ENCODE peak calls at places on chromosomes 6 and 20, in four cellular contexts. One of them, this sample, is unnamed. For H3K4me1 and H3K9me3, the result is how much of the 10 kb centered on the place peaks cover.

GRCh38 chr20:58583141-58583540 is 67.9 kb upstream of the APCDD1L start:
- DNase-seq in CD8-positive, alpha-beta memory T cell: no peak
- DNase-seq in heart left ventricle: no peak
- DNase-seq in tibial artery: peak
- DNase-seq in this sample: no peak

GRCh38 chr20:31677553-31678260 is 40.0 kb downstream of the COX4I2 start:
- DNase-seq in CD8-positive, alpha-beta memory T cell: no peak
- DNase-seq in heart left ventricle: no peak
- DNase-seq in tibial artery: no peak
- DNase-seq in this sample: no peak

GRCh38 chr20:48633620-48634257 is 194.1 kb downstream of the PREX1 start:
- DNase-seq in CD8-positive, alpha-beta memory T cell: no peak
- DNase-seq in heart left ventricle: no peak
- DNase-seq in tibial artery: no peak
- DNase-seq in this sample: no peak

GRCh38 chr20:47125553-47126373 is 230.7 kb downstream of the ZMYND8 start:
- DNase-seq in CD8-positive, alpha-beta memory T cell: no peak
- DNase-seq in heart left ventricle: peak
- DNase-seq in tibial artery: no peak
- DNase-seq in this sample: no peak

GRCh38 chr6:118934461-118935330 is at the start of gene MCM9:
- DNase-seq in CD8-positive, alpha-beta memory T cell: peak
- DNase-seq in heart left ventricle: peak
- DNase-seq in tibial artery: peak
- DNase-seq in this sample: peak

GRCh38 chr6:24321538-24322162 is 36.2 kb downstream of the DCDC2 start:
- DNase-seq in CD8-positive, alpha-beta memory T cell: no peak
- DNase-seq in heart left ventricle: no peak
- DNase-seq in tibial artery: no peak
- DNase-seq in this sample: no peak

GRCh38 chr20:48823476-48823875 is 4.3 kb downstream of the PREX1 start:
- DNase-seq in CD8-positive, alpha-beta memory T cell: no peak
- DNase-seq in heart left ventricle: no peak
- DNase-seq in tibial artery: no peak
- DNase-seq in this sample: no peak

GRCh38 chr6:45896783-45897441 is 118.7 kb downstream of the CLIC5 start:
- DNase-seq in CD8-positive, alpha-beta memory T cell: no peak
- DNase-seq in heart left ventricle: no peak
- DNase-seq in tibial artery: peak
- DNase-seq in this sample: no peak

GRCh38 chr20:49843139-49843538 is 30.5 kb downstream of the SLC9A8 start:
- DNase-seq in CD8-positive, alpha-beta memory T cell: no peak
- DNase-seq in heart left ventricle: no peak
- DNase-seq in tibial artery: no peak
- DNase-seq in this sample: no peak

GRCh38 chr6:48048460-48049146 is 62.4 kb downstream of the PTCHD4 start:
- DNase-seq in CD8-positive, alpha-beta memory T cell: no peak
- DNase-seq in heart left ventricle: no peak
- DNase-seq in tibial artery: no peak
- DNase-seq in this sample: no peak

GRCh38 chr6:81938014-81938761 is 185.7 kb upstream of the TENT5A start:
- DNase-seq in CD8-positive, alpha-beta memory T cell: no peak
- DNase-seq in heart left ventricle: no peak
- DNase-seq in tibial artery: no peak
- DNase-seq in this sample: no peak

GRCh38 chr6:167574431-167575097 is 249.7 kb downstream of the TTLL2 start:
- DNase-seq in CD8-positive, alpha-beta memory T cell: no peak
- DNase-seq in heart left ventricle: peak
- DNase-seq in tibial artery: peak
- DNase-seq in this sample: no peak

GRCh38 chr6:163389354-163389753 is 25.2 kb upstream of the QKI start:
- DNase-seq in CD8-positive, alpha-beta memory T cell: no peak
- DNase-seq in heart left ventricle: no peak
- DNase-seq in tibial artery: no peak
- DNase-seq in this sample: no peak

GRCh38 chr6:36827261-36828079 is 11.8 kb downstream of the CPNE5 start:
- DNase-seq in CD8-positive, alpha-beta memory T cell: no peak
- DNase-seq in heart left ventricle: peak
- DNase-seq in tibial artery: peak
- DNase-seq in this sample: no peak

GRCh38 chr6:15793826-15794225 is 131.0 kb upstream of the DTNBP1 start:
- DNase-seq in CD8-positive, alpha-beta memory T cell: no peak
- DNase-seq in heart left ventricle: no peak
- DNase-seq in tibial artery: no peak
- DNase-seq in this sample: no peak

GRCh38 chr6:22442826-22443225 is 126.5 kb upstream of the HDGFL1 start:
- DNase-seq in CD8-positive, alpha-beta memory T cell: no peak
- DNase-seq in heart left ventricle: no peak
- DNase-seq in tibial artery: no peak
- DNase-seq in this sample: no peak

GRCh38 chr6:67608099-67608749 is 1026.9 kb upstream of the ADGRB3 start:
- DNase-seq in CD8-positive, alpha-beta memory T cell: no peak
- DNase-seq in heart left ventricle: no peak
- DNase-seq in tibial artery: no peak
- DNase-seq in this sample: no peak

GRCh38 chr6:38393986-38394385 is 245.7 kb downstream of the BTBD9 start:
- DNase-seq in CD8-positive, alpha-beta memory T cell: no peak
- DNase-seq in heart left ventricle: no peak
- DNase-seq in tibial artery: no peak
- DNase-seq in this sample: no peak

GRCh38 chr6:33620584-33621395 is at the start of gene ITPR3:
- DNase-seq in CD8-positive, alpha-beta memory T cell: peak
- DNase-seq in heart left ventricle: peak
- DNase-seq in tibial artery: peak
- DNase-seq in this sample: peak

GRCh38 chr20:24665196-24665595 is 195.8 kb downstream of the SYNDIG1 start:
- DNase-seq in CD8-positive, alpha-beta memory T cell: no peak
- DNase-seq in heart left ventricle: no peak
- DNase-seq in tibial artery: no peak
- DNase-seq in this sample: no peak

GRCh38 chr20:47310729-47311128 is 45.8 kb downstream of the ZMYND8 start:
- DNase-seq in CD8-positive, alpha-beta memory T cell: no peak
- DNase-seq in heart left ventricle: no peak
- DNase-seq in tibial artery: no peak
- DNase-seq in this sample: no peak

GRCh38 chr6:34656378-34657036 is 40.1 kb downstream of the ILRUN start:
- DNase-seq in CD8-positive, alpha-beta memory T cell: no peak
- DNase-seq in heart left ventricle: no peak
- DNase-seq in tibial artery: no peak
- DNase-seq in this sample: no peak

GRCh38 chr6:112466378-112467151 is 119.4 kb downstream of the RFPL4B start:
- DNase-seq in CD8-positive, alpha-beta memory T cell: no peak
- DNase-seq in heart left ventricle: no peak
- DNase-seq in tibial artery: no peak
- DNase-seq in this sample: no peak

GRCh38 chr20:415820-416322 is 7.8 kb downstream of the RBCK1 start:
- DNase-seq in CD8-positive, alpha-beta memory T cell: no peak
- DNase-seq in heart left ventricle: no peak
- DNase-seq in tibial artery: no peak
- DNase-seq in this sample: no peak

GRCh38 chr6:15264902-15265761 is 19.3 kb downstream of the JARID2 start:
- DNase-seq in CD8-positive, alpha-beta memory T cell: no peak
- DNase-seq in heart left ventricle: peak
- DNase-seq in tibial artery: no peak
- DNase-seq in this sample: no peak

GRCh38 chr20:25226433-25227316 is 21.2 kb upstream of the PYGB start:
- DNase-seq in CD8-positive, alpha-beta memory T cell: no peak
- DNase-seq in heart left ventricle: peak
- DNase-seq in tibial artery: peak
- DNase-seq in this sample: no peak

GRCh38 chr6:133130863-133131262 is 110.3 kb upstream of the EYA4 start:
- DNase-seq in CD8-positive, alpha-beta memory T cell: no peak
- DNase-seq in heart left ventricle: peak
- DNase-seq in tibial artery: no peak
- DNase-seq in this sample: no peak

GRCh38 chr20:23179766-23180403 is 93.8 kb upstream of the CD93 start:
- DNase-seq in CD8-positive, alpha-beta memory T cell: no peak
- DNase-seq in heart left ventricle: no peak
- DNase-seq in tibial artery: no peak
- DNase-seq in this sample: no peak

GRCh38 chr6:20404641-20405032 is 3.0 kb downstream of the E2F3 start:
- DNase-seq in CD8-positive, alpha-beta memory T cell: peak
- DNase-seq in heart left ventricle: no peak
- DNase-seq in tibial artery: no peak
- DNase-seq in this sample: peak

GRCh38 chr6:163398796-163399195 is 15.7 kb upstream of the QKI start:
- DNase-seq in CD8-positive, alpha-beta memory T cell: no peak
- DNase-seq in heart left ventricle: peak
- DNase-seq in tibial artery: peak
- DNase-seq in this sample: no peak

GRCh38 chr6:1527098-1527497 is 82.6 kb upstream of the FOXC1 start:
- DNase-seq in CD8-positive, alpha-beta memory T cell: peak
- DNase-seq in heart left ventricle: peak
- DNase-seq in tibial artery: no peak
- DNase-seq in this sample: no peak

GRCh38 chr6:1593958-1594314 is 15.8 kb upstream of the FOXC1 start:
- DNase-seq in CD8-positive, alpha-beta memory T cell: no peak
- DNase-seq in heart left ventricle: no peak
- DNase-seq in tibial artery: no peak
- DNase-seq in this sample: no peak

GRCh38 chr6:22764521-22764920 is 195.2 kb downstream of the HDGFL1 start:
- DNase-seq in CD8-positive, alpha-beta memory T cell: no peak
- DNase-seq in heart left ventricle: no peak
- DNase-seq in tibial artery: no peak
- DNase-seq in this sample: no peak

GRCh38 chr6:118544105-118544504 is 4.0 kb upstream of the PLN start:
- DNase-seq in CD8-positive, alpha-beta memory T cell: no peak
- DNase-seq in heart left ventricle: no peak
- DNase-seq in tibial artery: no peak
- DNase-seq in this sample: no peak

GRCh38 chr6:160134779-160135547 is 13.3 kb downstream of the SLC22A1 start:
- DNase-seq in CD8-positive, alpha-beta memory T cell: no peak
- DNase-seq in heart left ventricle: no peak
- DNase-seq in tibial artery: no peak
- DNase-seq in this sample: no peak

GRCh38 chr6:35496036-35496850 is 636 bp downstream of the TEAD3 start:
- DNase-seq in CD8-positive, alpha-beta memory T cell: no peak
- DNase-seq in heart left ventricle: peak
- DNase-seq in tibial artery: peak
- DNase-seq in this sample: no peak

GRCh38 chr6:151629791-151630190 is 136.0 kb downstream of the CCDC170 start:
- DNase-seq in CD8-positive, alpha-beta memory T cell: no peak
- DNase-seq in heart left ventricle: no peak
- DNase-seq in tibial artery: no peak
- DNase-seq in this sample: no peak
- H3K27ac ChIP-seq in CD8-positive, alpha-beta memory T cell: no peak
- H3K27ac ChIP-seq in heart left ventricle: no peak
- H3K27ac ChIP-seq in tibial artery: no peak
- H3K27ac ChIP-seq in this sample: no peak

DNA sequence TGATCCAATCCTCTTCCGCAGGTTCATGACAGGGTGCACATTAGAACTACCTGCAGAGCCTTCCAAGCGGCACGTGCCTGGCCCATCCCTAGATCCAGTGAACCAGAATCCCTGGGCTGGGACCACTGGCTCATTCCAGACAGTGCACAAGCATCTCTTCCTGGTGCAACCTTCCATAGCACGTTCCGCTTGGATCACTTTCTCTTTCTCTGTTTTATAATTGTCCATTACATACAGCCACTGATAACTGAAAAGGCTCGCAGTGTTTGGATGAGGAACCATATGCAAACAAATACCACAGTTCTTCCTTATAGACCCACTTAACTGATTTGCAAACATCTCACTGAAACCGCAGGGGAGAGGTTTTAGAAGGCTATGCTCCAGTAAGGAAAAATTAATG is 59.6 kb upstream of the DDR1 start:
- DNase-seq in CD8-positive, alpha-beta memory T cell: no peak
- DNase-seq in heart left ventricle: no peak
- DNase-seq in tibial artery: no peak
- DNase-seq in this sample: no peak
- H3K4me1 ChIP-seq in CD8-positive, alpha-beta memory T cell: under half
- H3K4me1 ChIP-seq in heart left ventricle: half or more
- H3K4me1 ChIP-seq in tibial artery: under half
- H3K4me1 ChIP-seq in this sample: under half

GRCh38 chr6:13673825-13674444 is 37.7 kb downstream of the RANBP9 start:
- DNase-seq in CD8-positive, alpha-beta memory T cell: no peak
- DNase-seq in heart left ventricle: no peak
- DNase-seq in tibial artery: no peak
- DNase-seq in this sample: no peak

GRCh38 chr6:13678255-13678983 is 33.2 kb downstream of the RANBP9 start:
- DNase-seq in CD8-positive, alpha-beta memory T cell: no peak
- DNase-seq in heart left ventricle: no peak
- DNase-seq in tibial artery: no peak
- DNase-seq in this sample: no peak

GRCh38 chr6:13677878-13678254 is 33.8 kb downstream of the RANBP9 start:
- DNase-seq in CD8-positive, alpha-beta memory T cell: no peak
- DNase-seq in heart left ventricle: no peak
- DNase-seq in tibial artery: no peak
- DNase-seq in this sample: no peak

GRCh38 chr6:13674533-13675190 is 37.0 kb downstream of the RANBP9 start:
- DNase-seq in CD8-positive, alpha-beta memory T cell: no peak
- DNase-seq in heart left ventricle: no peak
- DNase-seq in tibial artery: no peak
- DNase-seq in this sample: peak

DNA sequence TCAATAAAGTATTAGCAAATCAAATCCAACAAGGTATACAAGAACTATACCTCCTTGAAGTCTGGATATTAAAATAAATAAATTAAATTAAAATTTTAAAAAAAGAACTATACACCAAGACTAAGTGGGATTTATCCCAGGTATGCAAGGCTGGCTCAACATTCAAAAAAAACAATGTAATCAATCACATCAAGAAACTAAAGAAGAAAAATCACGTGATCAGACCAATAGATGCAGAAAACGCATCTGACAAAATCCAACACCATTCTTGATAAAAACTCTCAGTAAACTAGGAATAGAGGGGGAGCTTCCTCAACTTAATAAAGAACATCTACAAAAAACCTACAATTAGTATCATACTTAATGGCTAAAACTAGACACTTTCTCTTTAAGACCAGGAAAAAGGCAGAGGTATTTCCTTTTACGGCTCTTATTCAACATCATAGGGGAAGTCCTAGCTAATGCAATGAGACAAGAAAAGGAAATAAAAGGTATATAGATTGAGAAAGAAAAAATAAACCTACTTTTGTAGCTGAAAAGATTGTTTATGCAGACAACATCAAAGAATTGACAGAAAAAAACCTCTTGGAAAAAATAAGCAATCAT is 35.0 kb downstream of the RANBP9 start:
- DNase-seq in CD8-positive, alpha-beta memory T cell: no peak
- DNase-seq in heart left ventricle: no peak
- DNase-seq in tibial artery: no peak
- DNase-seq in this sample: no peak
- H3K9me3 ChIP-seq in CD8-positive, alpha-beta memory T cell: under half
- H3K9me3 ChIP-seq in heart left ventricle: under half
- H3K9me3 ChIP-seq in tibial artery: under half
- H3K9me3 ChIP-seq in this sample: under half

DNA sequence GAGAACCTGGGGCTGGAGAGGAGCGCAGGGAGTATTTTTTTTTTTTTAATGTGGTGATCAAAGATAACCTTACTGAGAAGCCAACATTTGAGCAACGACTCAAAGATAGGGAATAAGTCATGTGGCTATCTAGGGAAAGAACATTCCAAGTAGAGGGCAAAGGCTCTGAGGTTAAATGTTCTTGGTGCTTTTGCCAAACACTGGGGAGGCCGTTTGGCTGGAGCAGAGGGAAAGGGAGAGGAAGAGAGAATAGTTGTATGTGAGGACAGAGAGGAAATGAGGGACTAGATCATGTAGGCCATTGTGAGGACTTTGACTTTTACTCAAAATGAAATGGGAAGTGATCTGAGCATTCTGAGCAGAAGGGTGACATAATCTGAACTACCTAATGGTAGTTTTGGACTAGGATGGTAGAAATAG is 27.8 kb downstream of the ACSS2 start:
- DNase-seq in CD8-positive, alpha-beta memory T cell: no peak
- DNase-seq in heart left ventricle: no peak
- DNase-seq in tibial artery: no peak
- DNase-seq in this sample: no peak
- H3K27ac ChIP-seq in CD8-positive, alpha-beta memory T cell: no peak
- H3K27ac ChIP-seq in heart left ventricle: peak
- H3K27ac ChIP-seq in tibial artery: peak
- H3K27ac ChIP-seq in this sample: no peak

This sample was measured in CD4-positive, CD25-positive, alpha-beta regulatory T cell.